ENCODE peak calls at places on chromosomes 2 and 18, in five cellular contexts. One of them, this sample, is unnamed.

GRCh38 chr18:71324356-71324755 is 1035.5 kb downstream of the SOCS6 start:
- DNase-seq in right lobe of liver: no peak
- DNase-seq in fibroblast of mammary gland: no peak
- DNase-seq in testis: no peak
- DNase-seq in pancreas: no peak
- DNase-seq in this sample: no peak

GRCh38 chr18:69957071-69957620 is 9.5 kb upstream of the CD226 start:
- DNase-seq in right lobe of liver: no peak
- DNase-seq in fibroblast of mammary gland: no peak
- DNase-seq in testis: no peak
- DNase-seq in pancreas: no peak
- DNase-seq in this sample: no peak

GRCh38 chr2:125681976-125682805 is 973.8 kb upstream of the GYPC start:
- DNase-seq in right lobe of liver: no peak
- DNase-seq in fibroblast of mammary gland: no peak
- DNase-seq in testis: no peak
- DNase-seq in pancreas: no peak
- DNase-seq in this sample: no peak

GRCh38 chr2:99066075-99066557 is 75.4 kb upstream of the C2orf15 start:
- DNase-seq in right lobe of liver: no peak
- DNase-seq in fibroblast of mammary gland: peak
- DNase-seq in testis: no peak
- DNase-seq in pancreas: no peak
- DNase-seq in this sample: no peak

GRCh38 chr18:44474596-44474995 is 206.1 kb upstream of the SETBP1 start:
- DNase-seq in right lobe of liver: no peak
- DNase-seq in fibroblast of mammary gland: no peak
- DNase-seq in testis: no peak
- DNase-seq in pancreas: no peak
- DNase-seq in this sample: no peak

GRCh38 chr2:43186679-43187374 is 39.6 kb downstream of the ZFP36L2 start:
- DNase-seq in right lobe of liver: no peak
- DNase-seq in fibroblast of mammary gland: no peak
- DNase-seq in testis: peak
- DNase-seq in pancreas: no peak
- DNase-seq in this sample: no peak

GRCh38 chr2:101120124-101120996 is 30.8 kb downstream of the TBC1D8 start:
- DNase-seq in right lobe of liver: peak
- DNase-seq in fibroblast of mammary gland: peak
- DNase-seq in testis: peak
- DNase-seq in pancreas: peak
- DNase-seq in this sample: no peak

GRCh38 chr2:223465793-223466192 is 136.4 kb downstream of the SCG2 start:
- DNase-seq in right lobe of liver: peak
- DNase-seq in fibroblast of mammary gland: peak
- DNase-seq in testis: peak
- DNase-seq in pancreas: no peak
- DNase-seq in this sample: no peak

GRCh38 chr2:17580319-17580715 is 39.8 kb downstream of the VSNL1 start:
- DNase-seq in right lobe of liver: no peak
- DNase-seq in fibroblast of mammary gland: no peak
- DNase-seq in testis: no peak
- DNase-seq in pancreas: no peak
- DNase-seq in this sample: no peak

GRCh38 chr2:222887124-222887523 is 26.3 kb downstream of the ACSL3 start:
- DNase-seq in right lobe of liver: no peak
- DNase-seq in fibroblast of mammary gland: peak
- DNase-seq in testis: no peak
- DNase-seq in pancreas: no peak
- DNase-seq in this sample: no peak

GRCh38 chr2:27075219-27075871 is 3.1 kb upstream of the EMILIN1 start:
- DNase-seq in right lobe of liver: no peak
- DNase-seq in fibroblast of mammary gland: no peak
- DNase-seq in testis: no peak
- DNase-seq in pancreas: peak
- DNase-seq in this sample: no peak

GRCh38 chr18:65955747-65956146 is 204.9 kb downstream of the CDH7 start:
- DNase-seq in right lobe of liver: no peak
- DNase-seq in fibroblast of mammary gland: no peak
- DNase-seq in testis: no peak
- DNase-seq in pancreas: no peak
- DNase-seq in this sample: no peak

GRCh38 chr18:24023185-24023814 is 8.7 kb downstream of the TTC39C start:
- DNase-seq in right lobe of liver: no peak
- DNase-seq in fibroblast of mammary gland: no peak
- DNase-seq in testis: no peak
- DNase-seq in pancreas: no peak
- DNase-seq in this sample: no peak

GRCh38 chr2:38254796-38255195 is 122.3 kb downstream of the ATL2 start:
- DNase-seq in right lobe of liver: no peak
- DNase-seq in fibroblast of mammary gland: no peak
- DNase-seq in testis: no peak
- DNase-seq in pancreas: no peak
- DNase-seq in this sample: no peak

GRCh38 chr2:113755690-113756063 is 765 bp downstream of the SLC35F5 start:
- DNase-seq in right lobe of liver: no peak
- DNase-seq in fibroblast of mammary gland: peak
- DNase-seq in testis: peak
- DNase-seq in pancreas: no peak
- DNase-seq in this sample: no peak

GRCh38 chr18:13278231-13278630 is 59.7 kb downstream of the LDLRAD4 start:
- DNase-seq in right lobe of liver: no peak
- DNase-seq in fibroblast of mammary gland: no peak
- DNase-seq in testis: no peak
- DNase-seq in pancreas: no peak
- DNase-seq in this sample: no peak

DNA sequence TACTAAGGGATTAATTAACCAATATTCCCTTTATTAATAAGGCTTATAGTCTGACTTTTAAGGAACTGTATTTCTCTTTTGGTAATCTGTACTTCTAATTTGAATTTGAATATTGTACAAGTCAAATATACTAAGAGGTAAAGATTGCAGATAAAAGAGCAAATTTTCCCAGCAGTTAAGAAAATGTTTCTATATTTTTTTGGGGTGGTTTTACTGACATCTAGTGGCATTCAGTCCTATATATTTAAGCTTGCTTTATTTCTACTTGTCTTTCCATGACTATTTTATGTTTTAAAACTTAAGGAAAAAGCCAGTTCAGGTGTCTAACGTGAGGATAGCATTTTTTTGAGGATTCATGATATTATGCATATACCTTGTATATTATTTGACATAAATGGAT is 41.6 kb downstream of the TDRD15 start:
- DNase-seq in right lobe of liver: no peak
- DNase-seq in fibroblast of mammary gland: no peak
- DNase-seq in testis: no peak
- DNase-seq in pancreas: no peak
- DNase-seq in this sample: no peak
- TF ChIP-seq CTCF in right lobe of liver: peak
- TF ChIP-seq CTCF in fibroblast of mammary gland: peak
- TF ChIP-seq CTCF in testis: no peak
- TF ChIP-seq CTCF in pancreas: no peak
- TF ChIP-seq CTCF in this sample: no peak

GRCh38 chr18:37309059-37309458 is 256.5 kb downstream of the CELF4 start:
- DNase-seq in right lobe of liver: no peak
- DNase-seq in fibroblast of mammary gland: no peak
- DNase-seq in testis: peak
- DNase-seq in pancreas: no peak
- DNase-seq in this sample: no peak
- TF ChIP-seq CTCF in right lobe of liver: no peak
- TF ChIP-seq CTCF in fibroblast of mammary gland: no peak
- TF ChIP-seq CTCF in testis: no peak
- TF ChIP-seq CTCF in pancreas: no peak
- TF ChIP-seq CTCF in this sample: no peak

GRCh38 chr2:42063383-42064171 is 15.8 kb downstream of the PKDCC start:
- DNase-seq in right lobe of liver: no peak
- DNase-seq in fibroblast of mammary gland: peak
- DNase-seq in testis: no peak
- DNase-seq in pancreas: no peak
- DNase-seq in this sample: no peak
- TF ChIP-seq CTCF in right lobe of liver: no peak
- TF ChIP-seq CTCF in fibroblast of mammary gland: no peak
- TF ChIP-seq CTCF in testis: no peak
- TF ChIP-seq CTCF in pancreas: no peak
- TF ChIP-seq CTCF in this sample: no peak

GRCh38 chr2:50571278-50571677 is 460.7 kb downstream of the NRXN1 start:
- DNase-seq in right lobe of liver: no peak
- DNase-seq in fibroblast of mammary gland: no peak
- DNase-seq in testis: no peak
- DNase-seq in pancreas: no peak
- DNase-seq in this sample: no peak

DNA sequence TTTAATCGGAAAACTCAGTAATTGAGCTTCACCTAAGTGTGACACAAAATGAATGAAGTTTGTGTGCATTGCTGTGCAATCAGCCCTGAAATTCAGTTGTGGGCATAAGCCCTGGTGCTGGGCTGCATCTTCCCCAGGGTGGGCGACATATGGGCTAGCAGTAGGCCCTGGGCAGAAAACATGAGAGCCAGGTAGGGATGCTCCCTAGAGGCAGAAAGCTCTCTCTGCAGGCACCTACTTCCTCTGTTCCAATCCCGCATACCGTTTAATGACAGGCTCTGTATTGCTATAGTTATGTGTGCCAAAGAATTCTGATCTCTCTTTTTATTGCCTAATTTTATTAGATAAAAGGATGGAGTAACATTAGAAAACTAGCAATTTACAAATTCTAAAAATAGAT is 456.7 kb downstream of the NRXN1 start:
- DNase-seq in right lobe of liver: no peak
- DNase-seq in fibroblast of mammary gland: no peak
- DNase-seq in testis: no peak
- DNase-seq in pancreas: no peak
- DNase-seq in this sample: no peak
- TF ChIP-seq CTCF in right lobe of liver: no peak
- TF ChIP-seq CTCF in fibroblast of mammary gland: no peak
- TF ChIP-seq CTCF in testis: no peak
- TF ChIP-seq CTCF in pancreas: no peak
- TF ChIP-seq CTCF in this sample: no peak

DNA sequence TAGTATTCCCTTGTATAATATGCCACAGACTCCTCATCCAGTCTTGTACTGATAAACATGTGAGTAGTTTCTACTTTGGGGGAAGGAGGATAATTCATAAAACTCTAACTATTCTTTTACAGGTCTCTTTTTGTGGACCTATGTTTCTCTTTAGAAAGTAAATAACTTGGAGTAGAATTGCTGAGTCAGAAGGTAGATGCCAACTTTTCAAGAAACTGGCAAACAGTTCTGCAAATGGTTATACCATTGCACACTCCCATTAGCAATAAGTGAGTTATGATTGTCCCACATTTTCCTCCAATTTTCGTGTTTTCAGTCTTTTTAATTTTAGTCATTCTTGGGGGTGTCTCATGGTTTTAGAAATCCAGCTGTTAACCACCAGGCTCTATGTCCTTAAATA is 477.2 kb upstream of the LRRTM4 start:
- DNase-seq in right lobe of liver: no peak
- DNase-seq in fibroblast of mammary gland: no peak
- DNase-seq in testis: no peak
- DNase-seq in pancreas: no peak
- DNase-seq in this sample: no peak
- TF ChIP-seq CTCF in right lobe of liver: no peak
- TF ChIP-seq CTCF in fibroblast of mammary gland: no peak
- TF ChIP-seq CTCF in testis: no peak
- TF ChIP-seq CTCF in pancreas: no peak
- TF ChIP-seq CTCF in this sample: no peak

GRCh38 chr2:7670905-7671304 is 753.7 kb downstream of the RNF144A start:
- DNase-seq in right lobe of liver: no peak
- DNase-seq in fibroblast of mammary gland: peak
- DNase-seq in testis: no peak
- DNase-seq in pancreas: no peak
- DNase-seq in this sample: no peak

GRCh38 chr2:7673101-7673500 is 755.9 kb downstream of the RNF144A start:
- DNase-seq in right lobe of liver: no peak
- DNase-seq in fibroblast of mammary gland: no peak
- DNase-seq in testis: no peak
- DNase-seq in pancreas: no peak
- DNase-seq in this sample: no peak

GRCh38 chr2:7672685-7673071 is 755.5 kb downstream of the RNF144A start:
- DNase-seq in right lobe of liver: no peak
- DNase-seq in fibroblast of mammary gland: no peak
- DNase-seq in testis: no peak
- DNase-seq in pancreas: no peak
- DNase-seq in this sample: no peak

GRCh38 chr2:7671312-7671711 is 754.1 kb downstream of the RNF144A start:
- DNase-seq in right lobe of liver: no peak
- DNase-seq in fibroblast of mammary gland: no peak
- DNase-seq in testis: no peak
- DNase-seq in pancreas: no peak
- DNase-seq in this sample: no peak

GRCh38 chr2:7672027-7672684 is 754.9 kb downstream of the RNF144A start:
- DNase-seq in right lobe of liver: peak
- DNase-seq in fibroblast of mammary gland: peak
- DNase-seq in testis: peak
- DNase-seq in pancreas: peak
- DNase-seq in this sample: no peak
- TF ChIP-seq CTCF in right lobe of liver: peak
- TF ChIP-seq CTCF in fibroblast of mammary gland: peak
- TF ChIP-seq CTCF in testis: peak
- TF ChIP-seq CTCF in pancreas: peak
- TF ChIP-seq CTCF in this sample: no peak

DNA sequence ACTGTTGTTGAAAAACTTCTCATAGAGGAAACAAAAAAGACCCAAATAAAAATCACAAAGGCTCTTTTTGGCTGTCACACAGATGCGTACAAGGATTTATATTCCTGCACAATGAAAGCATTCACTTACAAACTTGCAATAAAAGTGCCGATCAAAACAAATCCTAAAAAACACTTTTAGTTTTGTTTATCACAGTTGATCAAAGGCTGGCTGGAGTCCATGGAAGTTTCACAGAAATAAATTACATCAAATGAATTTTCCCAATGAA is 20.2 kb downstream of the FBXO15 start:
- DNase-seq in right lobe of liver: no peak
- DNase-seq in fibroblast of mammary gland: no peak
- DNase-seq in testis: no peak
- DNase-seq in pancreas: no peak
- DNase-seq in this sample: no peak
- TF ChIP-seq CTCF in right lobe of liver: no peak
- TF ChIP-seq CTCF in fibroblast of mammary gland: no peak
- TF ChIP-seq CTCF in testis: no peak
- TF ChIP-seq CTCF in pancreas: no peak
- TF ChIP-seq CTCF in this sample: no peak

GRCh38 chr2:33126552-33126951 is 179.8 kb downstream of the LTBP1 start:
- DNase-seq in right lobe of liver: no peak
- DNase-seq in fibroblast of mammary gland: no peak
- DNase-seq in testis: no peak
- DNase-seq in pancreas: no peak
- DNase-seq in this sample: no peak
- TF ChIP-seq CTCF in right lobe of liver: no peak
- TF ChIP-seq CTCF in fibroblast of mammary gland: peak
- TF ChIP-seq CTCF in testis: no peak
- TF ChIP-seq CTCF in pancreas: no peak
- TF ChIP-seq CTCF in this sample: no peak

DNA sequence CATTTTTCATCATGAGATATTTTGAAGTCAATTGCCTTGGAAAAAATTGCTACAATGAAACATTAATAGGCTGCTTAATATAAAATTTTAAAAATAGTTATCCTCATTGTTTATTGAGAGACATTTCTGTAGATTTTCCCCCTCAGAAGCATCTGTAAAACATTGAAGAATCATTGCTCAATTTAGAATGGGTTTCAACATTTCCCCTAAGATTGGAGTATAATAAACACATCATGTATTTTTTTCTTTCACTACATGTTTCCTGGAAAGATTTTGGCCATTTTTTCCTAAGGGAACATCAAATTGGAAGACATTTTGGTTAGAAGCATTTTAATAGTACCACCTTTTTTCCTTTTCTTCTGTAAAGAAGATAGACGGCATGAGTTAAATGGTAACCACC is 443.2 kb upstream of the SPHKAP start:
- DNase-seq in right lobe of liver: no peak
- DNase-seq in fibroblast of mammary gland: no peak
- DNase-seq in testis: no peak
- DNase-seq in pancreas: no peak
- DNase-seq in this sample: no peak
- TF ChIP-seq CTCF in right lobe of liver: no peak
- TF ChIP-seq CTCF in fibroblast of mammary gland: no peak
- TF ChIP-seq CTCF in testis: no peak
- TF ChIP-seq CTCF in pancreas: no peak
- TF ChIP-seq CTCF in this sample: no peak